ENCODE peak calls at places on chromosomes 7 and 10, in five cellular contexts. P, L, F, Z and R are unnamed samples.

GRCh38 chr10:88792656-88793055 is 9.9 kb upstream of the LIPM start:
- DNase-seq in L (no peak), P (no peak), F (no peak), Z (no peak), R (no peak)

GRCh38 chr10:22183771-22184466 is 33.9 kb downstream of the EBLN1 start:
- DNase-seq in L (no peak), Z (no peak), P (no peak), F (no peak), R (no peak)

GRCh38 chr10:92031580-92031979 is 108.0 kb downstream of the BTAF1 start:
- DNase-seq in P (no peak), Z (no peak), F (no peak), L (no peak), R (no peak)

GRCh38 chr7:51079494-51079893 is 237.1 kb downstream of the COBL start:
- DNase-seq in P (no peak), Z (no peak), F (no peak), L (no peak), R (no peak)

GRCh38 chr10:129023057-129023456 is 444.0 kb upstream of the MGMT start:
- DNase-seq in Z (no peak), L (no peak), P (no peak), F (no peak), R (no peak)

GRCh38 chr7:94440460-94441039 is 45.9 kb downstream of the COL1A2 start:
- DNase-seq in P (no peak), L (no peak), Z (no peak), F (no peak), R (no peak)

GRCh38 chr10:33216661-33217427 is 117.6 kb downstream of the NRP1 start:
- DNase-seq in P (no peak), Z (no peak), L (no peak), F (no peak), R (no peak)

GRCh38 chr10:93992400-93993030 is 1.2 kb upstream of the PLCE1 start:
- DNase-seq in F (no peak), Z (no peak), P (no peak), L (no peak), R (no peak)

GRCh38 chr10:110901954-110902819 is 16.8 kb downstream of the BBIP1 start:
- DNase-seq in Z (no peak), F (no peak), P (no peak), L (no peak), R (no peak)

DNA sequence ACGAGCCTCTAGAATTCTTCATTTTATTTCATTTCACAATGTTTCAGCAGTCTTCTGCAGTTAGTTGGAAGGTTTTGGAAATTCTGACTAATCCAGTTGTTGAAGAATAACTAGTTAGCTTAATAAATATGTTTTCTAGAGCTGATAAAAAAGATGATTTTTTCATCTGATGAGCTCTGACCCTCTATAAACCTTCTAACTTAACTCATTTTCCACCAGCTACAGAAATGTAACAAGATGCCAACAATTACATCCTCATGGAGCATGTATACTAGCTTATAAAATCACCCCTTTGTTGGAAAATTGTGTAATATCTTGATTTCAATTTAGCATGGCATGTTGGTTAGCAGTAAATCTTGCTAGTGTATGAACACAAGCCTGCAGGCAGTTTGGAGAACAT is 33.1 kb downstream of the KAT6B start:
- DNase-seq in Z (no peak), L (no peak), P (no peak), F (no peak), R (no peak)
- TF ChIP-seq CTCF in Z (no peak), L (no peak), P (no peak), F (no peak), R (no peak)

GRCh38 chr10:27223964-27224363 is 16.6 kb downstream of the ACBD5 start:
- DNase-seq in P (peak), F (peak), L (peak), Z (peak), R (peak)
- TF ChIP-seq CTCF in P (peak), F (peak), L (peak), Z (peak), R (peak)

GRCh38 chr7:87564290-87564963 is 36.3 kb downstream of the ABCB1 start:
- DNase-seq in P (peak), F (peak), L (peak), Z (peak), R (peak)
- TF ChIP-seq CTCF in P (no peak), F (peak), L (peak), Z (peak), R (no peak)

GRCh38 chr7:142585425-142585824 is 163.8 kb upstream of the PRSS1 start:
- DNase-seq in Z (no peak), F (no peak), P (no peak), L (no peak), R (no peak)
- TF ChIP-seq CTCF in Z (no peak), F (peak), P (no peak), L (peak), R (no peak)

GRCh38 chr7:123581162-123581459 is 20.5 kb upstream of the ASB15 start:
- DNase-seq in L (no peak), F (no peak), P (no peak), Z (no peak), R (no peak)
- TF ChIP-seq CTCF in L (no peak), F (no peak), P (no peak), Z (no peak), R (no peak)

GRCh38 chr10:48300556-48300955 is 5.9 kb upstream of the MAPK8 start:
- DNase-seq in L (no peak), F (no peak), Z (no peak), P (no peak), R (no peak)
- TF ChIP-seq CTCF in L (peak), F (no peak), Z (no peak), P (no peak), R (no peak)

GRCh38 chr7:98398567-98399372 is 2.1 kb downstream of the BAIAP2L1 start:
- DNase-seq in Z (no peak), F (peak), L (no peak), P (no peak), R (no peak)

GRCh38 chr7:98396768-98397167 is 4.1 kb downstream of the BAIAP2L1 start:
- DNase-seq in P (no peak), F (no peak), L (no peak), Z (no peak), R (no peak)

GRCh38 chr7:98399462-98399861 is 1.4 kb downstream of the BAIAP2L1 start:
- DNase-seq in P (no peak), F (peak), L (no peak), Z (no peak), R (no peak)

GRCh38 chr7:98399903-98400537 is 870 bp downstream of the BAIAP2L1 start:
- DNase-seq in P (peak), Z (no peak), L (peak), F (peak), R (peak)

GRCh38 chr7:98400538-98401427 is at the start of gene BAIAP2L1:
- DNase-seq in P (peak), L (peak), Z (peak), F (peak), R (peak)
- TF ChIP-seq CTCF in P (peak), L (peak), Z (peak), F (peak), R (peak)